ENCODE peak calls at places on chromosomes 3 and 15, in nine cellular contexts. M is suprapubic skin, E is testis, N is tibial nerve, J is NB4, U is heart left ventricle, L is body of pancreas, R is thyroid gland, P is spleen. Y is an unnamed sample.
A peak's percentile ranks its signal among the peaks of the same experiment; 100 is the strongest.

GRCh38 chr3:55587476-55587875 is 100.4 kb upstream of the WNT5A start:
- DNase-seq in L (no peak), P (no peak), U (no peak), N (no peak), E (no peak), R (no peak), M (no peak), J (no peak), Y (no peak)

GRCh38 chr3:88434001-88434400 is 284.2 kb downstream of the C3orf38 start:
- DNase-seq in R (no peak), U (no peak), L (no peak), N (no peak), E (no peak), P (no peak), J (no peak), M (no peak), Y (no peak)

GRCh38 chr3:9149566-9149965 is 99.9 kb downstream of the SRGAP3 start:
- DNase-seq in M (no peak), L (peak; percentile 17), J (no peak), P (no peak), E (no peak), U (no peak), R (no peak), N (no peak), Y (no peak)

GRCh38 chr3:77303943-77304778 is 264.3 kb downstream of the ROBO2 start:
- DNase-seq in U (no peak), N (no peak), E (no peak), L (no peak), M (no peak), R (no peak), J (no peak), P (no peak), Y (no peak)

GRCh38 chr15:64624242-64624641 is 151.1 kb downstream of the RBPMS2 start:
- DNase-seq in E (no peak), R (no peak), L (no peak), U (no peak), P (no peak), N (no peak), J (no peak), M (no peak), Y (no peak)

GRCh38 chr15:90165659-90166489 is 35.3 kb upstream of the SEMA4B start:
- DNase-seq in E (peak; percentile 51), L (peak; percentile 68), R (peak; percentile 99), P (no peak), U (peak; percentile 23), J (peak; percentile 85), N (no peak), M (peak; percentile 80), Y (peak; percentile 75)

GRCh38 chr15:60523056-60523455 is 44.1 kb upstream of the ICE2 start:
- DNase-seq in P (no peak), N (no peak), R (no peak), M (no peak), E (no peak), U (no peak), J (no peak), L (no peak), Y (no peak)

GRCh38 chr3:9399746-9400145 is 2.3 kb downstream of the SETD5 start:
- DNase-seq in P (no peak), N (peak; percentile 53), R (peak; percentile 79), M (peak; percentile 73), U (peak; percentile 78), J (peak; percentile 80), E (peak; percentile 92), L (peak; percentile 86), Y (peak; percentile 52)

GRCh38 chr3:182986021-182986420 is 5.7 kb upstream of the DCUN1D1 start:
- DNase-seq in R (no peak), M (no peak), N (no peak), P (no peak), U (no peak), E (no peak), L (no peak), J (no peak), Y (no peak)

GRCh38 chr3:37262816-37263393 is 88.5 kb upstream of the LRRFIP2 start:
- DNase-seq in P (no peak), L (no peak), N (no peak), M (no peak), U (no peak), E (no peak), J (no peak), R (no peak), Y (no peak)

GRCh38 chr15:90845201-90845949 is 23.0 kb upstream of the FURIN start:
- DNase-seq in E (no peak), P (peak; percentile 81), N (no peak), M (no peak), L (no peak), J (peak; percentile 87), R (peak; percentile 60), U (no peak), Y (no peak)

GRCh38 chr3:159996018-159996417 is 7.4 kb downstream of the IL12A start:
- DNase-seq in E (no peak), L (no peak), U (no peak), N (no peak), R (no peak), P (no peak), J (no peak), M (no peak), Y (no peak)

GRCh38 chr3:126517986-126518778 is 609 bp upstream of the UROC1 start:
- DNase-seq in E (no peak), U (no peak), R (no peak), P (peak; percentile 64), L (no peak), M (no peak), N (no peak), J (no peak), Y (peak; percentile 90)

GRCh38 chr15:65411470-65412071 is 11.2 kb downstream of the IGDCC4 start:
- DNase-seq in R (no peak), P (no peak), N (no peak), J (no peak), M (no peak), E (no peak), U (no peak), L (no peak), Y (no peak)

GRCh38 chr3:40639006-40639405 is 114.2 kb downstream of the ZNF621 start:
- DNase-seq in P (no peak), R (no peak), J (no peak), L (no peak), N (no peak), E (no peak), M (no peak), U (no peak), Y (no peak)

GRCh38 chr3:100697723-100698285 is 11.5 kb upstream of the TFG start:
- DNase-seq in E (no peak), L (no peak), U (no peak), M (no peak), J (no peak), R (no peak), N (no peak), P (no peak), Y (peak; percentile 65)

GRCh38 chr3:58474967-58475578 is 16.8 kb upstream of the KCTD6 start:
- DNase-seq in U (no peak), M (no peak), E (no peak), J (no peak), N (no peak), R (no peak), P (no peak), L (no peak), Y (no peak)

GRCh38 chr3:197224034-197224444 is 74.4 kb downstream of the DLG1 start:
- DNase-seq in M (no peak), N (no peak), R (no peak), E (no peak), L (no peak), J (peak; percentile 64), U (no peak), P (no peak), Y (no peak)

GRCh38 chr3:146342971-146343370 is 92.1 kb upstream of the PLSCR4 start:
- DNase-seq in E (no peak), U (no peak), M (no peak), N (no peak), J (no peak), R (no peak), L (no peak), P (no peak), Y (no peak)

GRCh38 chr15:74384566-74385441 is 17.4 kb upstream of the CYP11A1 start:
- DNase-seq in P (peak; percentile 94), R (no peak), J (peak; percentile 59), M (no peak), N (no peak), E (no peak), L (no peak), U (no peak), Y (peak; percentile 47)

GRCh38 chr3:21292971-21293370 is 458.0 kb downstream of the ZNF385D start:
- DNase-seq in E (no peak), N (no peak), R (no peak), P (no peak), J (no peak), L (no peak), M (no peak), U (no peak), Y (no peak)

GRCh38 chr3:21294768-21295167 is 456.2 kb downstream of the ZNF385D start:
- DNase-seq in L (no peak), P (no peak), E (no peak), N (no peak), R (no peak), U (no peak), J (no peak), M (no peak), Y (no peak)

DNA sequence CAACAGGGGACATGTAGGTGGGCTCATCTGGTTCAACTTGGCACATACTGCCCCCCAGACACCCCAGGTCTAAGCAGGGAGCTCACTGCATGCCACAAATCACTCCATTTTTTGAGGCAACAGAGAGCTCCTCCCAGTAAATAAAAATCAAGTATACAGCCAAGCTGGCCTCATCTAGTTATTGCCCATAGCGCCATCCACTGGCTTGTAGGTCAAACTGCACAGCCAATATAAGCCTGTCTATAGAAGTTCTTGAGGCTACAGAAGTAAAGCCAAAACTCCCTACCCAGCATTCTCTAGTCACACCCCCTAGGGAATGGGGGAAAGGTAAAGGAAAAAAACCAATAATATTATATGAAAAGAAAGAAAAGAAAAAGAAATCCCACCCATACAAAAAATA is 453.7 kb downstream of the ZNF385D start:
- DNase-seq in L (no peak), E (no peak), N (no peak), P (no peak), M (no peak), R (no peak), U (no peak), J (no peak), Y (no peak)
- TF ChIP-seq CTCF in L (no peak), E (no peak), N (no peak), P (no peak), M (no peak), R (no peak), U (no peak), J (no peak), Y (no peak)

GRCh38 chr15:78922527-78922926 is 22.3 kb downstream of the CTSH start:
- DNase-seq in R (no peak), J (no peak), N (no peak), U (no peak), P (no peak), M (no peak), E (no peak), L (no peak), Y (no peak)
- TF ChIP-seq POLR2A in R (no peak), J (no peak), N (no peak), U (no peak), P (no peak), M (no peak), E (no peak), L (no peak), Y (no peak)

GRCh38 chr15:81322708-81323253 is 1.2 kb downstream of the STARD5 start:
- DNase-seq in P (no peak), L (no peak), M (no peak), E (no peak), U (no peak), J (no peak), R (no peak), N (no peak), Y (no peak)
- H3K4me3 ChIP-seq in P (no peak overlapping the region), L (no peak overlapping the region), M (peak overlapping the region; percentile 82), E (no peak overlapping the region), U (peak overlapping the region; percentile 99), J (no peak overlapping the region), R (no peak overlapping the region), N (no peak overlapping the region), Y (peak overlapping the region; percentile 81)

GRCh38 chr3:4492240-4493007 is 724 bp upstream of the ITPR1 start:
- DNase-seq in R (peak; percentile 65), N (peak; percentile 30), U (peak; percentile 48), E (peak; percentile 65), L (peak; percentile 54), J (peak; percentile 82), P (peak; percentile 88), M (peak; percentile 63), Y (peak; percentile 57)
- TF ChIP-seq CTCF in R (no peak), N (no peak), U (no peak), E (no peak), L (no peak), J (peak; percentile 18), P (no peak), M (no peak), Y (no peak)